ENCODE peak calls at places on chromosome 4, in seven cellular contexts. E is AG09309, W is choroid plexus epithelial cell, C is AG10803, P is uterus, S is heart right ventricle, B is Calu3. Y is an unnamed sample.

GRCh38 chr4:150216725-150217124 is 138.5 kb downstream of the DCLK2 start:
- DNase-seq in E (no peak), W (no peak), C (no peak), P (no peak), S (no peak), B (no peak), Y (no peak)

GRCh38 chr4:3436798-3437581 is 4.8 kb upstream of the HGFAC start:
- DNase-seq in E (no peak), W (peak), C (peak), P (no peak), S (peak), B (peak), Y (peak)

GRCh38 chr4:106717094-106717493 is 319.0 kb downstream of the DKK2 start:
- DNase-seq in E (no peak), W (peak), C (peak), P (no peak), S (no peak), B (no peak), Y (no peak)

GRCh38 chr4:186291256-186291890 is 25.4 kb downstream of the F11 start:
- DNase-seq in E (no peak), W (no peak), C (no peak), P (no peak), S (no peak), B (no peak), Y (no peak)

GRCh38 chr4:122252584-122252983 is 100.5 kb downstream of the BLTP1 start:
- DNase-seq in E (no peak), W (no peak), C (no peak), P (no peak), S (no peak), B (no peak), Y (no peak)

GRCh38 chr4:78660559-78660958 is 109.0 kb downstream of the ANXA3 start:
- DNase-seq in E (no peak), W (peak), C (no peak), P (no peak), S (no peak), B (no peak), Y (no peak)

GRCh38 chr4:56038763-56039162 is 90.0 kb downstream of the CEP135 start:
- DNase-seq in E (no peak), W (no peak), C (no peak), P (no peak), S (no peak), B (no peak), Y (no peak)

GRCh38 chr4:144113546-144113945 is 27.0 kb downstream of the GYPA start:
- DNase-seq in E (no peak), W (no peak), C (no peak), P (no peak), S (no peak), B (no peak), Y (no peak)

GRCh38 chr4:113112341-113112978 is 63.0 kb downstream of the ANK2 start:
- DNase-seq in E (no peak), W (no peak), C (no peak), P (no peak), S (no peak), B (no peak), Y (no peak)

GRCh38 chr4:84531689-84532088 is 32.6 kb upstream of the NKX6-1 start:
- DNase-seq in E (no peak), W (no peak), C (no peak), P (no peak), S (no peak), B (no peak), Y (no peak)

GRCh38 chr4:123967360-123967759 is 570.8 kb downstream of the SPRY1 start:
- DNase-seq in E (no peak), W (no peak), C (peak), P (no peak), S (no peak), B (no peak), Y (no peak)

GRCh38 chr4:36187723-36188333 is 56.5 kb downstream of the ARAP2 start:
- DNase-seq in E (no peak), W (peak), C (no peak), P (no peak), S (no peak), B (no peak), Y (no peak)

GRCh38 chr4:161581262-161581661 is 582.5 kb downstream of the FSTL5 start:
- DNase-seq in E (peak), W (peak), C (peak), P (no peak), S (no peak), B (peak), Y (no peak)

GRCh38 chr4:61086979-61087378 is 113.1 kb upstream of the ADGRL3 start:
- DNase-seq in E (no peak), W (no peak), C (no peak), P (no peak), S (no peak), B (no peak), Y (no peak)

GRCh38 chr4:136484996-136485395 is 1047.3 kb downstream of the PCDH18 start:
- DNase-seq in E (no peak), W (no peak), C (no peak), P (no peak), S (no peak), B (no peak), Y (no peak)

GRCh38 chr4:173189117-173189693 is 20.6 kb downstream of the GALNT7 start:
- DNase-seq in E (no peak), W (peak), C (peak), P (no peak), S (no peak), B (no peak), Y (no peak)

GRCh38 chr4:113049421-113050355 is at the start of gene ANK2:
- DNase-seq in E (no peak), W (no peak), C (peak), P (no peak), S (no peak), B (no peak), Y (no peak)

GRCh38 chr4:81606796-81607550 is 135.3 kb upstream of the RASGEF1B start:
- DNase-seq in E (no peak), W (peak), C (no peak), P (no peak), S (no peak), B (peak), Y (peak)

GRCh38 chr4:105631818-105632400 is 76.6 kb downstream of the INTS12 start:
- DNase-seq in E (no peak), W (no peak), C (no peak), P (no peak), S (no peak), B (no peak), Y (no peak)
- TF ChIP-seq CTCF in E (peak), W (no peak), C (peak), P (no peak), S (peak), B (no peak), Y (no peak)

DNA sequence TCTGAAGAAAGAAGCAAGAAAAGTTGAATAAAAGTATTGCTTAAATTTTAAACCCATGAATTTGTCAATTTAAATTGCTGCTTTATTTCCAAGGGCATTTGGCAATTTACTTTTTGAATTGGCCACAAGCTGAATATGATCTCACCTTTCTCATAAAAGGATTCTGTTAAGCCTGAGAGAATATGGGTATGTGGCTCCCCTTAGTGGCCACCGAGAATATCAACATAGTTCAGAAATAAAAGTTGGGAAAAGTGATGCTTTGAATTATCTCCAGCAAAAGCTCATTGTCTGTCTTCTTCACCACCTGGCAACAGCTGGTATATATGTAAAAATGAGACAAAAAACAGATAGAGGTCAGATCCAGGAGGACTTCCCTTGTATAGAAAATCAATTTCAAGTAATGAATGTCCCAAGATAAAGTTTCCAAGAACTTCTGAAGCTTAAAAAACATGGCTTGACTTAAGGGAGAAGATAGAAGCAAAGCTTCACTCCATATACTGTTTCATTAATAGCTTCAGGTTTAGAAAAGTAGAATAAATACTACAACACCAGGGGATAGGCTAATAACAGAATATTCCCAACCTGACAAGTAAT is 290.7 kb upstream of the FAM241A start:
- DNase-seq in E (peak), W (peak), C (peak), P (no peak), S (no peak), B (peak), Y (peak)
- TF ChIP-seq CTCF in E (peak), W (peak), C (peak), P (peak), S (peak), B (peak), Y (peak)

DNA sequence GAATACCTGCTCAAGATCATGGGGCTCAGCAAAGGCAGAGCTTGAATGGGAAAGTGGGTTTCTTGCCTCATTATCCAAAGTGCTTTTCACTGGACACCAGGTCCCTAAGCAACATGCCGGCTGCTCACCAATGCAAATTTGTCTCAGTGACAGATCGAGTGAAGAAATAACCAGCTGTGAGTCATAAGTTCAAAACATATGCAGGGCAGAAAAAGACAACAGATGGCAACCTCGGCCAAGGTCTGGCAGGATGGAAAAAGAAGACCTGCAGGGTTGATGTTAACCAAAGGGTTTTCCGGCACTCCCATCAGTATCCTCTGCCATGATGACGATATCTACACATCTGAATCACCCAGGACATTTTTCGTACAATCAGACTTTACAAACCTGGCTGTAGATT is 124.1 kb downstream of the AFAP1 start:
- DNase-seq in E (peak), W (peak), C (peak), P (no peak), S (no peak), B (no peak), Y (no peak)
- TF ChIP-seq CTCF in E (peak), W (peak), C (peak), P (no peak), S (no peak), B (no peak), Y (no peak)

DNA sequence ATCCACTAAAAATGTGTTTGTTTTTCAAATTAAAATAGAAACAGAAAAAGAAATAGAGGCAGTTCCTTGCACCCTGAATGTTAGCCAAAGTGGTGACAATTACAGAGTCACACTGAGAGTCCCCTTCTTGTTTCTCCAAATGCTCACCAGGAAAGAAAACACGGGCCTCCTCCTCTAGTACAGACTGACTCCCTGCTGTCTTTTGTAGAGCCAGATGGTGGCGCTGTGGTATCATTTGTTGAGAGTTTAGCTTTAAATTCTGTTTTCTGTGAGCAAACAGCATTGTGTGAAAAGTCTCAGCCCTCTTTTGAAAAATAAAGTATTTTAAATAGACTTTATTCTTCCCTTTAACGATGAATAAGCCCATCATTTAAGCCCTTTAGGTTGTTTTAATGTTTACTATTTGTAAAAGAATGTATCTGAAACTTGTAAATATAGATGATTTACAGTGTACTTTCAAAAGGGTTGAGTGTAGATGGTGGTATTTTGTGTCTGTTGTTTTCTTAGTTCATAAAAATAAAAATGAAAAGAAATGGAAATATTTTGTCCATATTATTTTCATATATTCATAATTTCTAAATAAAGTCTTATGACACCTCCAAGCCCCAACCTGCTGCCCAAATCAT is 36.9 kb upstream of the ATOH1 start:
- DNase-seq in E (peak), W (peak), C (peak), P (no peak), S (no peak), B (peak), Y (peak)
- TF ChIP-seq CTCF in E (peak), W (peak), C (peak), P (peak), S (peak), B (peak), Y (peak)

GRCh38 chr4:26237916-26238315 is 82.9 kb upstream of the RBPJ start:
- DNase-seq in E (no peak), W (no peak), C (peak), P (no peak), S (no peak), B (no peak), Y (no peak)

GRCh38 chr4:26238782-26239647 is 81.8 kb upstream of the RBPJ start:
- DNase-seq in E (no peak), W (peak), C (peak), P (no peak), S (no peak), B (no peak), Y (peak)

GRCh38 chr4:26238426-26238781 is 82.4 kb upstream of the RBPJ start:
- DNase-seq in E (no peak), W (no peak), C (no peak), P (no peak), S (no peak), B (no peak), Y (peak)

GRCh38 chr4:26233350-26233749 is 87.5 kb upstream of the RBPJ start:
- DNase-seq in E (no peak), W (no peak), C (no peak), P (no peak), S (no peak), B (no peak), Y (no peak)

GRCh38 chr4:26235500-26235899 is 85.3 kb upstream of the RBPJ start:
- DNase-seq in E (peak), W (peak), C (peak), P (peak), S (peak), B (no peak), Y (peak)
- TF ChIP-seq CTCF in E (peak), W (peak), C (peak), P (peak), S (no peak), B (no peak), Y (no peak)

DNA sequence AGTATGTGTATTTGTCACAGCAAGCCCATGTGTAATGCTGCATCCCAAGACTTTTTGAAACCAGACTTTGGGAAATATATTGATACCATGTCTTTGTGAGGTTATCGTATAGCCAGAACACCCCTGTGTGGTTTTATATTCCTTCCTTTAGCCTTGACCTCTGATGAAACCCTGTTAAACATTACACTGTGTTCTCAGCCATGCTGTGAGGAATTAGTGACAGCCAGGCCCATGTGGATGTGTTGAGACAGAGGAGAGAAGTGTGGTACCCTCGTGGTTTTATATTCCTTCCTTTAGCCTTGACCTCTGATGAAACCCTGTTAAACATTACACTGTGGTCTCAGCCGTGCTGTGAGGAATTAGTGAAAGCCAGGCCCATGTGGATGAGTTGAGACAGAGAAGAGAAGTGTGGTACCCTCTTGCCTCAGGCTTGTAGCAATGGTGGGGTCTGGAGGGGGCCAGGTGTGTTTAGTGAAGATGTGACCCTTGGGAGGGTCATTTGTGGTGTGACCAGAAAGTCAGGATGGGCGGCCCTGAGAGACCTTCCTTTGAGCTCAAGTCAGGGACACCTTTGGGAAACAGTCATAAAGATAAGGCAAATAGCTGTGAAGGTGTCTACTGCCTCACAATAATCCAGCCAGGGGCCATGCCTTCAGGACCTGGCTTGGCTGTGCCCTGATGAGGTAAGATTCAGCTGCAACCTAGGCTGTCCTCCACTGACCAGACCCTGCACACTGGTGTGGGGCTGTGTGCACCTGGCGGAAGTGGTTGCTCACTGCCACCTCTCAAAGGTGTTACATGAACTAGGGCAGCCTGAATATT is 110.0 kb downstream of the IRF2 start:
- DNase-seq in E (no peak), W (peak), C (no peak), P (no peak), S (no peak), B (no peak), Y (no peak)
- TF ChIP-seq CTCF in E (no peak), W (no peak), C (no peak), P (no peak), S (no peak), B (no peak), Y (no peak)

DNA sequence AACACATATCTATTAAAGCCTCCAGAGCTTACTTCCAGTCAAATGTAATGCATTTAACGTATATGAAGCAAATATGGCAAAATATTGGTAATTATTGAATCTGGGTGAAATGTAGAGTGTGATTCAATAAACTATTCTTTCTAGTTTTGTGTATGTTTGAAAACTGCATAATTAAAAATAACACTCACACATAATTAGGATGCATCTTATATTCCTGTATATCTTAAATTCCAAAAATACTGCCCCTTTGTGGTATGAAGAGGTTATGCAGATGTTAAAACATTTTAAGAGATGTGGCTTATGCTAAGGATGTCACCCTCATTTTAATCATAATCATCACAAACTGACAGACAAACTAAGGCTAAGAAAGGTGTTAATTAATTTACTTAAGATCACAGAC is 182.9 kb downstream of the COX18 start:
- DNase-seq in E (no peak), W (peak), C (no peak), P (no peak), S (no peak), B (no peak), Y (no peak)
- TF ChIP-seq CTCF in E (peak), W (peak), C (peak), P (no peak), S (peak), B (no peak), Y (no peak)

GRCh38 chr4:128386761-128387599 is 99.4 kb upstream of the PGRMC2 start:
- DNase-seq in E (peak), W (peak), C (peak), P (peak), S (peak), B (peak), Y (peak)

GRCh38 chr4:128385199-128385598 is 97.6 kb upstream of the PGRMC2 start:
- DNase-seq in E (no peak), W (no peak), C (no peak), P (no peak), S (no peak), B (no peak), Y (no peak)

GRCh38 chr4:128384091-128384520 is 96.5 kb upstream of the PGRMC2 start:
- DNase-seq in E (peak), W (peak), C (peak), P (no peak), S (no peak), B (no peak), Y (no peak)

GRCh38 chr4:128384765-128385164 is 97.2 kb upstream of the PGRMC2 start:
- DNase-seq in E (no peak), W (no peak), C (no peak), P (no peak), S (no peak), B (no peak), Y (no peak)

DNA sequence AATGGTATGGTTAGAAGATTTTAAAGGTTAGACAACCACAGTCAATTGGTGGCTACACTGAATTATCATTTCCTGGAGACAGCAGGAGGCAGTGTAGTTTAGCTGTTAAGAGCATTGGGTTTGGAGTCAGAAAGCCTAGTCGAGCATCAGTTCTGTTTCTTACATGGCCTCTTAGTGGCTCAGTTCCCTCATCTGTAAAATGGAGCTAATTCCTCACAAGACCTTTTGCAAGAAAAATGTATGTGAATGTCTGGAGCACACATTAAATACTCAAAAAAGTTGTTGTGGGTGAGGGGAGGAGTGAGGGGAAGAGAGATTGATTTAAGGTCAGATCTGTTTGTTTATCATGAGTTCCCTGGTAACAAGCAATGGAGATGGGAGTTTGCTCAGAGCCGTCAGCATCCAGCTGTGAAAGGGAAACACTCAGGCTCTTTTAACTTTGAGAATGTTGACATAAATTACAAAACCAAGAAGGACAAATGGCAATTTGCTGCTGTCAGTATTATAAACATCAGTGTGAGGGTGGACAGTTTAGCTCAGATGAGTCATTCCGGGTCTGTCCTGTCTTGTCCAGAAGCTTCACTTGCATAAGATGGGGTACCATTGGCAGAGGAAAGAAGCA is 98.2 kb upstream of the PGRMC2 start:
- DNase-seq in E (no peak), W (peak), C (peak), P (no peak), S (no peak), B (no peak), Y (no peak)
- TF ChIP-seq CTCF in E (no peak), W (peak), C (peak), P (peak), S (peak), B (no peak), Y (no peak)